ENCODE peak calls at places on chromosomes 5 and 9, in six cellular contexts. K is KG1, Y is fibroblast of the conjunctiva, X is KBM-7, T is body of pancreas, E is cardiac septum. H is an unnamed sample.

GRCh38 chr5:177507165-177507564 is 2.5 kb downstream of the DOK3 start:
- DNase-seq in E (no peak), X (peak), K (no peak), T (no peak), Y (no peak), H (no peak)

GRCh38 chr9:22528485-22528884 is 81.9 kb downstream of the DMRTA1 start:
- DNase-seq in E (no peak), X (peak), Y (no peak), T (no peak), K (no peak), H (no peak)

GRCh38 chr9:136856078-136856474 is 3.9 kb downstream of the MAMDC4 start:
- DNase-seq in X (no peak), T (no peak), K (no peak), Y (no peak), E (no peak), H (no peak)

GRCh38 chr9:110357510-110357909 is 19.8 kb upstream of the TXNDC8 start:
- DNase-seq in Y (no peak), T (no peak), K (no peak), E (no peak), X (no peak), H (no peak)

GRCh38 chr9:96009690-96010477 is 134.4 kb downstream of the ERCC6L2 start:
- DNase-seq in Y (no peak), X (no peak), K (no peak), T (no peak), E (no peak), H (no peak)

GRCh38 chr5:68377733-68378132 is 162.2 kb downstream of the PIK3R1 start:
- DNase-seq in X (no peak), E (no peak), K (no peak), Y (no peak), T (no peak), H (no peak)

GRCh38 chr5:59107692-59108091 is 524.8 kb downstream of the RAB3C start:
- DNase-seq in K (no peak), Y (peak), E (no peak), T (peak), X (no peak), H (no peak)

GRCh38 chr9:124022201-124023121 is 10.9 kb downstream of the LHX2 start:
- DNase-seq in E (no peak), X (no peak), K (no peak), T (no peak), Y (no peak), H (no peak)

GRCh38 chr5:6158974-6159863 is 219.1 kb downstream of the MED10 start:
- DNase-seq in T (no peak), Y (peak), X (no peak), E (no peak), K (no peak), H (peak)

GRCh38 chr5:76958976-76959767 is 6.3 kb downstream of the CRHBP start:
- DNase-seq in K (no peak), X (peak), E (no peak), T (no peak), Y (peak), H (no peak)

GRCh38 chr5:39020465-39020864 is 53.7 kb downstream of the RICTOR start:
- DNase-seq in X (no peak), K (no peak), Y (no peak), T (no peak), E (no peak), H (no peak)

GRCh38 chr9:70474413-70474812 is 60.0 kb upstream of the KLF9 start:
- DNase-seq in K (no peak), X (no peak), T (no peak), Y (no peak), E (no peak), H (no peak)

GRCh38 chr5:168366124-168366523 is 74.7 kb downstream of the WWC1 start:
- DNase-seq in X (no peak), Y (peak), T (no peak), E (no peak), K (no peak), H (no peak)

GRCh38 chr5:79263290-79263689 is 27.4 kb downstream of the JMY start:
- DNase-seq in X (no peak), Y (no peak), K (no peak), E (no peak), T (no peak), H (no peak)

GRCh38 chr5:180299526-180299925 is 7.6 kb upstream of the MAPK9 start:
- DNase-seq in Y (no peak), K (no peak), X (no peak), T (no peak), E (no peak), H (no peak)

GRCh38 chr9:137453643-137454081 is 5.5 kb downstream of the NSMF start:
- DNase-seq in K (no peak), T (peak), Y (peak), E (peak), X (no peak), H (no peak)

GRCh38 chr5:76855961-76856360 is 6.1 kb downstream of the S100Z start:
- DNase-seq in K (peak), Y (no peak), E (no peak), X (peak), T (no peak), H (no peak)

GRCh38 chr5:135036405-135036804 is 2.4 kb upstream of the PITX1 start:
- DNase-seq in K (no peak), T (no peak), Y (no peak), X (no peak), E (no peak), H (no peak)

GRCh38 chr5:127340606-127341005 is 50.0 kb downstream of the MEGF10 start:
- DNase-seq in X (no peak), T (no peak), Y (no peak), E (no peak), K (no peak), H (no peak)

GRCh38 chr5:124343451-124343867 is 403.0 kb downstream of the ZNF608 start:
- DNase-seq in X (no peak), Y (peak), E (no peak), K (no peak), T (no peak), H (no peak)

GRCh38 chr9:127353882-127354281 is 43.1 kb upstream of the SLC2A8 start:
- DNase-seq in Y (no peak), K (no peak), T (no peak), X (no peak), E (no peak), H (no peak)

GRCh38 chr5:147906326-147907095 is at the start of gene C5orf46:
- DNase-seq in T (no peak), E (no peak), Y (no peak), K (no peak), X (no peak), H (no peak)

GRCh38 chr9:4262735-4263141 is 37.1 kb downstream of the GLIS3 start:
- DNase-seq in X (no peak), K (no peak), E (no peak), T (no peak), Y (peak), H (no peak)

GRCh38 chr5:32329395-32329834 is 16.7 kb upstream of the MTMR12 start:
- DNase-seq in Y (peak), E (no peak), X (peak), K (peak), T (peak), H (no peak)

GRCh38 chr9:137789295-137789895 is 88.2 kb upstream of the CACNA1B start:
- DNase-seq in T (no peak), X (no peak), K (no peak), Y (no peak), E (no peak), H (no peak)

GRCh38 chr9:135613946-135614805 is 25.2 kb downstream of the GLT6D1 start:
- DNase-seq in K (no peak), Y (no peak), X (no peak), E (no peak), T (no peak), H (no peak)

GRCh38 chr9:23596913-23597634 is 229.0 kb downstream of the ELAVL2 start:
- DNase-seq in K (no peak), T (no peak), Y (no peak), X (no peak), E (no peak), H (no peak)

GRCh38 chr5:132199116-132199680 is 28.5 kb downstream of the P4HA2 start:
- DNase-seq in X (no peak), K (no peak), T (no peak), Y (no peak), E (no peak), H (no peak)

GRCh38 chr5:9268226-9268625 is 277.6 kb downstream of the SEMA5A start:
- DNase-seq in T (no peak), E (no peak), X (no peak), Y (no peak), K (no peak), H (no peak)

GRCh38 chr9:10045598-10045997 is 567.2 kb downstream of the PTPRD start:
- DNase-seq in K (no peak), T (no peak), Y (no peak), X (no peak), E (no peak), H (no peak)

GRCh38 chr9:94920439-94920951 is 194.0 kb downstream of the AOPEP start:
- DNase-seq in E (no peak), T (no peak), X (no peak), Y (peak), K (no peak), H (no peak)

GRCh38 chr9:135479469-135480052 is at the start of gene PPP1R26:
- DNase-seq in T (peak), Y (no peak), X (no peak), E (no peak), K (no peak), H (no peak)

GRCh38 chr9:70802758-70803436 is 318.5 kb downstream of the TRPM3 start:
- DNase-seq in K (no peak), X (no peak), Y (no peak), E (no peak), T (no peak), H (no peak)

GRCh38 chr5:141850183-141850768 is 27.9 kb downstream of the PCDH1 start:
- DNase-seq in E (no peak), X (no peak), T (peak), Y (no peak), K (no peak), H (no peak)

GRCh38 chr9:122133263-122133983 is 26.2 kb downstream of the NDUFA8 start:
- DNase-seq in E (no peak), Y (no peak), K (no peak), T (peak), X (no peak), H (no peak)

H was measured in NCI-H2107.